ENCODE peak calls at places on chromosomes 7 and 10, in ten cellular contexts. E, M, B, D, Y, R, I, P, H and U are unnamed samples.
A peak's percentile ranks its signal among the peaks of the same experiment; 100 is the strongest.

GRCh38 chr10:51876979-51877378 is 177.6 kb upstream of the CSTF2T start:
- DNase-seq in E (no peak), M (no peak), B (no peak), D (no peak), Y (no peak), R (no peak), I (no peak), P (no peak), H (no peak), U (no peak)

GRCh38 chr7:41956712-41957111 is 253.8 kb upstream of the INHBA start:
- DNase-seq in E (no peak), M (no peak), B (no peak), D (no peak), Y (no peak), R (no peak), I (no peak), P (no peak), H (no peak), U (no peak)

GRCh38 chr10:77179015-77179695 is 458.5 kb downstream of the KCNMA1 start:
- DNase-seq in E (peak; percentile 33), M (no peak), B (no peak), D (no peak), Y (peak; percentile 29), R (no peak), I (peak; percentile 75), P (peak; percentile 75), H (no peak), U (no peak)

GRCh38 chr10:102650655-102651454 is 6.6 kb downstream of the TRIM8 start:
- DNase-seq in E (no peak), M (no peak), B (no peak), D (no peak), Y (no peak), R (peak; percentile 66), I (no peak), P (no peak), H (no peak), U (no peak)

GRCh38 chr10:17989908-17990767 is 38.4 kb downstream of the SLC39A12 start:
- DNase-seq in E (no peak), M (peak; percentile 56), B (peak; percentile 43), D (no peak), Y (peak; percentile 43), R (peak; percentile 25), I (peak; percentile 20), P (no peak), H (no peak), U (no peak)

GRCh38 chr10:80465839-80466590 is 11.9 kb downstream of the TSPAN14 start:
- DNase-seq in E (no peak), M (no peak), B (no peak), D (no peak), Y (no peak), R (peak; percentile 43), I (no peak), P (no peak), H (no peak), U (peak; percentile 77)

GRCh38 chr7:14834456-14834855 is 68.1 kb downstream of the DGKB start:
- DNase-seq in E (no peak), M (no peak), B (no peak), D (no peak), Y (no peak), R (no peak), I (no peak), P (no peak), H (no peak), U (no peak)

GRCh38 chr7:16271990-16272665 is 149.2 kb downstream of the CRPPA start:
- DNase-seq in E (no peak), M (peak; percentile 32), B (no peak), D (no peak), Y (no peak), R (no peak), I (no peak), P (no peak), H (no peak), U (no peak)

GRCh38 chr7:121084256-121084655 is 95.7 kb downstream of the CPED1 start:
- DNase-seq in E (no peak), M (no peak), B (no peak), D (no peak), Y (no peak), R (no peak), I (no peak), P (no peak), H (no peak), U (no peak)

GRCh38 chr10:132452216-132452650 is 55.2 kb downstream of the PWWP2B start:
- DNase-seq in E (peak; percentile 30), M (no peak), B (peak; percentile 38), D (no peak), Y (no peak), R (no peak), I (no peak), P (no peak), H (no peak), U (peak; percentile 65)

DNA sequence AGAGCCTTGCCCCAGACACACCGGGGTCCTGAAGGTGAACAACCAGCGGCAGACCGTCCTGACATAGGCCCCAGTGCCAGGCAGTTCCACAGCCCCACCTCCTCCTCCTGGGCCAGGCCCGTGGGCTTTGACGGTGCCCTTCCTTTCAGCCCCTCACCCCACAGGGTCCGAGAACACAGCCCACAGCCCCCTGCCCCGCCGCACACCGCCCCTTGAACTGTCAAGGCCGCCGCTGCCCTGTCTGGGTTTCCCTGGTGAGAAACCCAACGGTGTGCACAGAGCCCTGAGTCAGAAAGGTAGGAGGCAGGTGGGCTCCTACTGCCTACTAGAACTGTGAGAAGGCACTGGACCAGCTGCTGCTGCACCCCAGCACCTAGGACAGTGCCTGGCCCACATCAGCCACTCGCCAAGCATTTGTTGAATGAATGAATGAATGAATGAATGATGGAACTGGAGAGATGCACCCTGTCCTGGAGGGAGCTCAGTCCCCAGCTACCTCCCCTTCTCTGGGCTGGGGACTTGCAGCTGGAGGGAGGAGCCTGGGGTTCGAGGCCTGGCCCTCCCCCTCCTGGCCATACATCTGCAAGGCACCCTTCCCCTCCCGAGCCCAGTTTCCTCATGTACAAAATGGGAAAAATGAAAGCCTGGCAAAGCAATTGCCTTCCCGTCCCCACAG is 117.9 kb downstream of the SLIT1 start:
- DNase-seq in E (no peak), M (no peak), B (no peak), D (no peak), Y (no peak), R (no peak), I (no peak), P (no peak), H (no peak), U (no peak)
- TF ChIP-seq CTCF in E (no peak), M (peak; percentile 31), B (no peak), D (no peak), Y (no peak), R (no peak), I (no peak), P (peak; percentile 11), H (peak; percentile 36), U (no peak)

GRCh38 chr7:134514106-134514505 is 13.3 kb upstream of the AKR1B10 start:
- DNase-seq in E (no peak), M (no peak), B (no peak), D (no peak), Y (no peak), R (no peak), I (no peak), P (no peak), H (no peak), U (no peak)

GRCh38 chr7:134514663-134515062 is 12.7 kb upstream of the AKR1B10 start:
- DNase-seq in E (peak; percentile 12), M (peak; percentile 83), B (peak; percentile 59), D (no peak), Y (peak; percentile 91), R (peak; percentile 77), I (peak; percentile 46), P (no peak), H (peak; percentile 38), U (peak; percentile 23)

GRCh38 chr7:134515569-134516468 is 11.5 kb upstream of the AKR1B10 start:
- DNase-seq in E (no peak), M (peak; percentile 68), B (no peak), D (no peak), Y (peak; percentile 81), R (no peak), I (peak; percentile 86), P (peak; percentile 73), H (no peak), U (no peak)

GRCh38 chr7:134512271-134512670 is 15.1 kb upstream of the AKR1B10 start:
- DNase-seq in E (no peak), M (no peak), B (no peak), D (no peak), Y (no peak), R (no peak), I (no peak), P (no peak), H (no peak), U (no peak)

GRCh38 chr7:134513169-134513752 is 14.1 kb upstream of the AKR1B10 start:
- DNase-seq in E (peak; percentile 18), M (no peak), B (peak; percentile 54), D (peak; percentile 46), Y (peak; percentile 91), R (peak; percentile 45), I (no peak), P (no peak), H (peak; percentile 32), U (peak; percentile 52)
- TF ChIP-seq CTCF in E (peak; percentile 68), M (peak; percentile 83), B (peak; percentile 20), D (peak; percentile 64), Y (peak; percentile 99), R (peak; percentile 80), I (peak; percentile 81), P (peak; percentile 67), H (peak; percentile 77), U (peak; percentile 68)

GRCh38 chr10:128725531-128725930 is 599.3 kb upstream of the MKI67 start:
- DNase-seq in E (no peak), M (no peak), B (no peak), D (no peak), Y (no peak), R (no peak), I (no peak), P (no peak), H (no peak), U (no peak)

GRCh38 chr10:128723631-128724205 is 597.5 kb upstream of the MKI67 start:
- DNase-seq in E (no peak), M (no peak), B (no peak), D (no peak), Y (no peak), R (no peak), I (no peak), P (no peak), H (no peak), U (no peak)

GRCh38 chr10:128721851-128722250 is 595.6 kb upstream of the MKI67 start:
- DNase-seq in E (no peak), M (no peak), B (no peak), D (no peak), Y (no peak), R (no peak), I (no peak), P (no peak), H (no peak), U (no peak)

GRCh38 chr10:128727114-128727513 is 600.9 kb upstream of the MKI67 start:
- DNase-seq in E (no peak), M (no peak), B (no peak), D (no peak), Y (no peak), R (no peak), I (no peak), P (no peak), H (no peak), U (no peak)

GRCh38 chr10:128722947-128723346 is 596.7 kb upstream of the MKI67 start:
- DNase-seq in E (no peak), M (no peak), B (no peak), D (no peak), Y (no peak), R (no peak), I (no peak), P (no peak), H (no peak), U (no peak)
- TF ChIP-seq CTCF in E (no peak), M (no peak), B (no peak), D (no peak), Y (no peak), R (no peak), I (no peak), P (no peak), H (no peak), U (no peak)

GRCh38 chr10:125115409-125115808 is 45.0 kb downstream of the CTBP2 start:
- DNase-seq in E (no peak), M (no peak), B (no peak), D (no peak), Y (no peak), R (no peak), I (no peak), P (no peak), H (no peak), U (no peak)
- TF ChIP-seq CTCF in E (no peak), M (no peak), B (no peak), D (no peak), Y (no peak), R (no peak), I (no peak), P (no peak), H (no peak), U (no peak)